ENCODE peak calls at places on chromosomes 7 and 10, in four cellular contexts. F, X, B and I are unnamed samples.

GRCh38 chr7:150361402-150361801 is 7.2 kb upstream of the REPIN1 start:
- DNase-seq in F (no peak), X (no peak), B (no peak), I (no peak)

GRCh38 chr10:70584366-70584765 is 18.2 kb downstream of the PRF1 start:
- DNase-seq in F (no peak), X (peak), B (no peak), I (no peak)

GRCh38 chr10:17756557-17757208 is 4.7 kb downstream of the TMEM236 start:
- DNase-seq in F (no peak), X (no peak), B (no peak), I (peak)

GRCh38 chr10:132715791-132716680 is 69.9 kb downstream of the NKX6-2 start:
- DNase-seq in F (no peak), X (no peak), B (no peak), I (no peak)

GRCh38 chr7:2477447-2478386 is 1.5 kb upstream of the GRIFIN start:
- DNase-seq in F (peak), X (peak), B (peak), I (peak)

GRCh38 chr7:120550494-120551048 is 277.6 kb downstream of the KCND2 start:
- DNase-seq in F (no peak), X (no peak), B (no peak), I (no peak)

GRCh38 chr10:77291596-77292505 is 345.8 kb downstream of the KCNMA1 start:
- DNase-seq in F (peak), X (no peak), B (no peak), I (peak)

GRCh38 chr7:100965723-100966541 is 3.4 kb upstream of the MUC12 start:
- DNase-seq in F (peak), X (no peak), B (peak), I (no peak)

GRCh38 chr7:28840515-28841125 is 117.5 kb downstream of the TRIL start:
- DNase-seq in F (peak), X (peak), B (peak), I (no peak)

GRCh38 chr7:18320971-18321567 is 174.5 kb upstream of the HDAC9 start:
- DNase-seq in F (peak), X (no peak), B (peak), I (peak)

GRCh38 chr7:157409753-157410727 is 73.2 kb downstream of the DNAJB6 start:
- DNase-seq in F (no peak), X (no peak), B (no peak), I (no peak)

GRCh38 chr10:29160110-29160669 is 128.7 kb upstream of the LYZL1 start:
- DNase-seq in F (peak), X (no peak), B (peak), I (peak)

GRCh38 chr10:88281592-88282268 is 301.4 kb downstream of the RNLS start:
- DNase-seq in F (peak), X (no peak), B (peak), I (peak)

GRCh38 chr10:55137063-55137462 is 336.0 kb upstream of the PCDH15 start:
- DNase-seq in F (no peak), X (no peak), B (no peak), I (no peak)

GRCh38 chr10:35446439-35446838 is 110.1 kb downstream of the CCNY start:
- DNase-seq in F (peak), X (no peak), B (no peak), I (no peak)

GRCh38 chr10:101131962-101132635 is 999 bp downstream of the TLX1 start:
- DNase-seq in F (no peak), X (no peak), B (no peak), I (no peak)

GRCh38 chr10:99532687-99533495 is at the start of gene NKX2-3:
- DNase-seq in F (peak), X (no peak), B (peak), I (peak)

GRCh38 chr7:132402751-132403245 is 173.5 kb downstream of the PLXNA4 start:
- DNase-seq in F (no peak), X (no peak), B (no peak), I (no peak)

GRCh38 chr10:96720422-96721206 is at the start of gene PIK3AP1:
- DNase-seq in F (peak), X (peak), B (no peak), I (peak)

GRCh38 chr7:28841766-28842165 is 116.4 kb downstream of the TRIL start:
- DNase-seq in F (no peak), X (no peak), B (no peak), I (no peak)

GRCh38 chr10:28054211-28054888 is 55.5 kb upstream of the ODAD2 start:
- DNase-seq in F (peak), X (no peak), B (peak), I (peak)

GRCh38 chr7:71184136-71184535 is 52.2 kb downstream of the GALNT17 start:
- DNase-seq in F (no peak), X (no peak), B (no peak), I (no peak)

GRCh38 chr10:84397735-84398144 is 69.4 kb downstream of the CCSER2 start:
- DNase-seq in F (no peak), X (no peak), B (no peak), I (no peak)

GRCh38 chr10:15476337-15476736 is 105.2 kb upstream of the FAM171A1 start:
- DNase-seq in F (no peak), X (no peak), B (no peak), I (no peak)

GRCh38 chr7:96310106-96310505 is 11.8 kb downstream of the SLC25A13 start:
- DNase-seq in F (peak), X (no peak), B (peak), I (no peak)

GRCh38 chr7:29479606-29480200 is 83.9 kb upstream of the PRR15 start:
- DNase-seq in F (no peak), X (no peak), B (peak), I (no peak)

GRCh38 chr10:132560248-132560731 is 22.7 kb downstream of the INPP5A start:
- DNase-seq in F (peak), X (no peak), B (no peak), I (no peak)

GRCh38 chr10:31353574-31353973 is 34.6 kb downstream of the ZEB1 start:
- DNase-seq in F (peak), X (no peak), B (peak), I (peak)

GRCh38 chr10:130994845-130995244 is 316.7 kb downstream of the TCERG1L start:
- DNase-seq in F (no peak), X (no peak), B (no peak), I (no peak)

GRCh38 chr10:80501913-80502521 is 35.7 kb upstream of the SH2D4B start:
- DNase-seq in F (peak), X (no peak), B (no peak), I (peak)

GRCh38 chr10:77603529-77603927 is 34.1 kb downstream of the KCNMA1 start:
- DNase-seq in F (peak), X (peak), B (peak), I (peak)

GRCh38 chr7:26166681-26167266 is 14.8 kb downstream of the NFE2L3 start:
- DNase-seq in F (no peak), X (no peak), B (no peak), I (no peak)

GRCh38 chr7:26653430-26653911 is 210.9 kb downstream of the SKAP2 start:
- DNase-seq in F (peak), X (no peak), B (no peak), I (peak)

GRCh38 chr10:102633848-102634247 is 10.4 kb upstream of the TRIM8 start:
- DNase-seq in F (no peak), X (no peak), B (no peak), I (no peak)

GRCh38 chr10:103759100-103759781 is 96.1 kb downstream of the SH3PXD2A start:
- DNase-seq in F (peak), X (no peak), B (peak), I (peak)